ENCODE peak calls at places on chromosomes 11 and 22, in ten cellular contexts. Q, W, H, B, O, P, E, F, M and R are unnamed samples.

GRCh38 chr11:100757636-100758035 is 70.5 kb downstream of the ARHGAP42 start:
- DNase-seq in M (no peak), F (no peak), Q (no peak), O (no peak), H (no peak), E (no peak), W (no peak), B (no peak), P (no peak), R (no peak)

GRCh38 chr22:30305519-30305905 is 16.2 kb upstream of the CASTOR1 start:
- DNase-seq in P (no peak), B (no peak), Q (peak; percentile 90), H (peak; percentile 71), O (no peak), F (peak; percentile 73), M (no peak), E (no peak), W (peak; percentile 26), R (peak; percentile 55)

GRCh38 chr22:20354238-20354975 is 34.5 kb upstream of the DGCR6L start:
- DNase-seq in P (no peak), M (no peak), F (no peak), W (no peak), O (no peak), Q (no peak), H (no peak), E (no peak), B (no peak), R (no peak)

GRCh38 chr11:58788355-58789023 is 56.0 kb downstream of the GLYATL2 start:
- DNase-seq in Q (peak; percentile 70), E (peak; percentile 5), W (no peak), M (peak; percentile 72), B (peak; percentile 45), H (peak; percentile 26), P (peak; percentile 54), F (peak; percentile 45), O (no peak), R (peak; percentile 64)

GRCh38 chr22:32354360-32355351 is 3.0 kb upstream of the RFPL3 start:
- DNase-seq in B (no peak), M (peak; percentile 32), F (no peak), O (no peak), Q (no peak), P (no peak), W (no peak), E (peak; percentile 11), H (no peak), R (peak; percentile 55)

GRCh38 chr11:126086248-126086647 is 23.6 kb upstream of the CDON start:
- DNase-seq in B (no peak), H (no peak), P (no peak), Q (no peak), O (no peak), E (no peak), W (no peak), M (no peak), F (no peak), R (no peak)

GRCh38 chr11:6611092-6612007 is 666 bp downstream of the TAF10 start:
- DNase-seq in E (no peak), M (peak; percentile 47), B (no peak), Q (peak; percentile 29), W (no peak), P (peak; percentile 59), F (peak; percentile 47), H (peak; percentile 21), O (no peak), R (peak; percentile 31)

GRCh38 chr11:57873196-57873911 is 111.8 kb downstream of the CTNND1 start:
- DNase-seq in Q (no peak), O (no peak), E (no peak), W (no peak), H (no peak), P (no peak), F (no peak), B (no peak), M (no peak), R (peak; percentile 21)

GRCh38 chr11:84825140-84825539 is 802.0 kb downstream of the DLG2 start:
- DNase-seq in F (no peak), H (no peak), E (no peak), B (no peak), M (no peak), Q (no peak), P (no peak), O (peak; percentile 2), W (no peak), R (no peak)

GRCh38 chr11:72307439-72307838 is 63.5 kb upstream of the PHOX2A start:
- DNase-seq in P (no peak), H (no peak), F (no peak), B (no peak), O (no peak), W (no peak), E (no peak), Q (no peak), M (peak; percentile 45), R (no peak)

GRCh38 chr11:117381988-117382387 is 54.3 kb downstream of the CEP164 start:
- DNase-seq in B (no peak), Q (no peak), F (no peak), P (no peak), M (no peak), H (no peak), O (no peak), W (no peak), E (no peak), R (no peak)

GRCh38 chr11:85118151-85118550 is 509.0 kb downstream of the DLG2 start:
- DNase-seq in E (no peak), B (no peak), W (no peak), Q (no peak), M (no peak), H (no peak), O (no peak), F (no peak), P (no peak), R (no peak)

GRCh38 chr22:22893891-22894739 is 6.5 kb downstream of the IGLL5 start:
- DNase-seq in P (no peak), Q (no peak), O (no peak), M (no peak), F (no peak), W (no peak), B (no peak), H (no peak), E (no peak), R (no peak)

GRCh38 chr11:1407668-1408067 is 17.9 kb downstream of the BRSK2 start:
- DNase-seq in O (no peak), F (no peak), M (no peak), Q (no peak), B (no peak), P (no peak), E (no peak), W (no peak), H (no peak), R (no peak)